ENCODE peak calls at places on chromosomes 11 and 22, in seven cellular contexts. E is tibial nerve; U is RCC 7860; V is activated naive CD4-positive, alpha-beta T cell; T is mesenteric fat pad; L is lower leg skin; P is Calu3. W is an unnamed sample.

GRCh38 chr11:7969756-7970646 is 4.8 kb upstream of the NLRP10 start:
- DNase-seq in E (no peak), U (no peak), V (no peak), T (no peak), L (no peak), P (no peak), W (no peak)

GRCh38 chr11:105838668-105839403 is 183.2 kb downstream of the MSANTD4 start:
- DNase-seq in E (no peak), U (peak; percentile 23), V (no peak), T (no peak), L (no peak), P (no peak), W (peak; percentile 72)

GRCh38 chr11:105181100-105181499 is 41.5 kb upstream of the CARD18 start:
- DNase-seq in E (peak; percentile 25), U (no peak), V (no peak), T (no peak), L (no peak), P (no peak), W (no peak)

GRCh38 chr11:126139541-126140091 is 71.8 kb downstream of the RPUSD4 start:
- DNase-seq in E (no peak), U (no peak), V (no peak), T (no peak), L (no peak), P (no peak), W (no peak)

GRCh38 chr11:15412054-15412453 is 297.3 kb downstream of the INSC start:
- DNase-seq in E (no peak), U (peak; percentile 41), V (no peak), T (no peak), L (no peak), P (no peak), W (no peak)

GRCh38 chr22:37284807-37285355 is 2.6 kb downstream of the CYTH4 start:
- DNase-seq in E (peak; percentile 45), U (no peak), V (peak; percentile 48), T (no peak), L (no peak), P (no peak), W (no peak)

GRCh38 chr11:119094816-119095065 is 6.9 kb downstream of the DPAGT1 start:
- DNase-seq in E (peak; percentile 64), U (no peak), V (no peak), T (peak; percentile 93), L (peak; percentile 95), P (peak; percentile 81), W (peak; percentile 80)

GRCh38 chr22:39220450-39220849 is 24.3 kb downstream of the PDGFB start:
- DNase-seq in E (no peak), U (no peak), V (no peak), T (no peak), L (peak; percentile 72), P (no peak), W (no peak)

GRCh38 chr22:48835857-48836672 is 991.6 kb downstream of the BRD1 start:
- DNase-seq in E (no peak), U (no peak), V (no peak), T (peak; percentile 82), L (no peak), P (no peak), W (no peak)

GRCh38 chr11:61131186-61131585 is 28.9 kb downstream of the CD5 start:
- DNase-seq in E (no peak), U (no peak), V (no peak), T (no peak), L (no peak), P (no peak), W (no peak)

GRCh38 chr11:17013548-17014320 is 480 bp downstream of the PLEKHA7 start:
- DNase-seq in E (no peak), U (no peak), V (peak; percentile 9), T (no peak), L (peak; percentile 85), P (peak; percentile 70), W (peak; percentile 36)

GRCh38 chr22:22673099-22673498 is 28.7 kb downstream of the GGTLC2 start:
- DNase-seq in E (no peak), U (no peak), V (no peak), T (no peak), L (no peak), P (no peak), W (no peak)

GRCh38 chr11:1920909-1921575 is 1.5 kb downstream of the TNNT3 start:
- DNase-seq in E (no peak), U (no peak), V (no peak), T (no peak), L (no peak), P (no peak), W (no peak)

GRCh38 chr11:17802491-17802890 is 67.9 kb downstream of the KCNC1 start:
- DNase-seq in E (no peak), U (no peak), V (no peak), T (no peak), L (no peak), P (no peak), W (no peak)

GRCh38 chr11:60891103-60891741 is 15.2 kb downstream of the PRPF19 start:
- DNase-seq in E (no peak), U (no peak), V (no peak), T (peak; percentile 71), L (peak; percentile 78), P (no peak), W (no peak)

GRCh38 chr11:2526808-2527381 is 82.1 kb downstream of the KCNQ1 start:
- DNase-seq in E (no peak), U (no peak), V (no peak), T (peak; percentile 88), L (peak; percentile 90), P (peak; percentile 58), W (no peak)